ENCODE peak calls at places on chromosomes 6 and 20, in six cellular contexts. W is RWPE1; X is kidney glomerular epithelial cell; J is neural progenitor cell; B is activated CD4-positive, CD25-positive, alpha-beta regulatory T cell treated with anti-CD3 and anti-CD28 coated beads, Interleukin-2, amount 50 U/mL, for 16 hours; L is skeletal muscle cell. M is an unnamed sample.

GRCh38 chr20:63154395-63154794 is 61.5 kb downstream of the YTHDF1 start:
- DNase-seq in W (no peak), X (no peak), J (no peak), B (no peak), L (no peak), M (no peak)

GRCh38 chr20:14979472-14979986 is 642.1 kb upstream of the FLRT3 start:
- DNase-seq in W (no peak), X (no peak), J (no peak), B (no peak), L (no peak), M (no peak)

GRCh38 chr20:9119776-9120175 is 50.9 kb downstream of the PLCB4 start:
- DNase-seq in W (peak), X (no peak), J (no peak), B (no peak), L (no peak), M (no peak)

GRCh38 chr6:157974341-157974894 is 7.2 kb upstream of the SYNJ2 start:
- DNase-seq in W (no peak), X (no peak), J (no peak), B (no peak), L (no peak), M (no peak)

GRCh38 chr6:92827104-92827503 is 592.3 kb downstream of the EPHA7 start:
- DNase-seq in W (no peak), X (no peak), J (no peak), B (no peak), L (no peak), M (no peak)

GRCh38 chr6:75024796-75025195 is 181.1 kb downstream of the COL12A1 start:
- DNase-seq in W (no peak), X (no peak), J (no peak), B (no peak), L (no peak), M (no peak)

GRCh38 chr20:50121858-50122271 is 8.9 kb upstream of the UBE2V1 start:
- DNase-seq in W (peak), X (no peak), J (no peak), B (no peak), L (no peak), M (no peak)

GRCh38 chr20:59145926-59146800 is 17.5 kb upstream of the ZNF831 start:
- DNase-seq in W (no peak), X (no peak), J (no peak), B (peak), L (no peak), M (no peak)

GRCh38 chr6:5471044-5471443 is 209.7 kb downstream of the FARS2 start:
- DNase-seq in W (peak), X (peak), J (peak), B (peak), L (no peak), M (peak)

GRCh38 chr6:33633462-33634158 is 12.5 kb downstream of the ITPR3 start:
- DNase-seq in W (peak), X (no peak), J (peak), B (peak), L (no peak), M (peak)

GRCh38 chr6:96913621-96914020 is 10.9 kb upstream of the KLHL32 start:
- DNase-seq in W (no peak), X (no peak), J (no peak), B (no peak), L (no peak), M (no peak)

GRCh38 chr20:7387638-7388193 is 552.5 kb downstream of the HAO1 start:
- DNase-seq in W (no peak), X (no peak), J (no peak), B (no peak), L (no peak), M (no peak)

GRCh38 chr6:27592107-27592480 is 119.2 kb upstream of the ZNF184 start:
- DNase-seq in W (no peak), X (no peak), J (peak), B (no peak), L (no peak), M (no peak)

GRCh38 chr6:22108199-22108598 is 188.6 kb downstream of the PRL start:
- DNase-seq in W (no peak), X (no peak), J (no peak), B (no peak), L (no peak), M (no peak)

GRCh38 chr20:8132015-8132631 is at the start of gene PLCB1:
- DNase-seq in W (peak), X (peak), J (peak), B (peak), L (peak), M (peak)

GRCh38 chr6:164756142-164756541 is 553.3 kb downstream of the C6orf118 start:
- DNase-seq in W (no peak), X (no peak), J (peak), B (no peak), L (no peak), M (no peak)

GRCh38 chr20:2750343-2751251 is 49.8 kb downstream of the CPXM1 start:
- DNase-seq in W (peak), X (no peak), J (peak), B (no peak), L (no peak), M (peak)

GRCh38 chr6:140300331-140300730 is 925.9 kb upstream of the CITED2 start:
- DNase-seq in W (no peak), X (no peak), J (no peak), B (no peak), L (no peak), M (no peak)

GRCh38 chr6:26351544-26351953 is 13.4 kb upstream of the BTN3A2 start:
- DNase-seq in W (peak), X (peak), J (no peak), B (no peak), L (peak), M (no peak)

GRCh38 chr6:46888578-46888977 is 33.2 kb downstream of the ADGRF5 start:
- DNase-seq in W (peak), X (no peak), J (no peak), B (no peak), L (no peak), M (no peak)

GRCh38 chr20:62953839-62954703 is 1.6 kb downstream of the SLC17A9 start:
- DNase-seq in W (no peak), X (peak), J (peak), B (peak), L (peak), M (peak)

GRCh38 chr6:42118162-42119001 is 24.0 kb downstream of the C6orf132 start:
- DNase-seq in W (peak), X (no peak), J (no peak), B (no peak), L (no peak), M (no peak)

GRCh38 chr6:136052046-136052445 is 198.1 kb downstream of the MTFR2 start:
- DNase-seq in W (no peak), X (no peak), J (no peak), B (no peak), L (no peak), M (no peak)

GRCh38 chr6:15659181-15659580 is 3.6 kb downstream of the DTNBP1 start:
- DNase-seq in W (no peak), X (no peak), J (peak), B (no peak), L (no peak), M (no peak)

GRCh38 chr6:148835920-148836441 is 89.2 kb downstream of the UST start:
- DNase-seq in W (no peak), X (no peak), J (no peak), B (no peak), L (peak), M (no peak)

GRCh38 chr20:57203204-57203603 is 63.2 kb downstream of the BMP7 start:
- DNase-seq in W (no peak), X (no peak), J (no peak), B (no peak), L (no peak), M (no peak)

GRCh38 chr6:70037445-70037844 is 171.1 kb downstream of the COL19A1 start:
- DNase-seq in W (no peak), X (no peak), J (no peak), B (no peak), L (no peak), M (no peak)

GRCh38 chr20:37356387-37356786 is 10.4 kb downstream of the SRC start:
- DNase-seq in W (peak), X (no peak), J (no peak), B (no peak), L (no peak), M (peak)

GRCh38 chr20:36116813-36117441 is 37.6 kb upstream of the EPB41L1 start:
- DNase-seq in W (peak), X (peak), J (no peak), B (no peak), L (peak), M (no peak)

GRCh38 chr20:17806107-17806506 is 106.3 kb downstream of the BANF2 start:
- DNase-seq in W (no peak), X (no peak), J (no peak), B (no peak), L (no peak), M (no peak)

GRCh38 chr6:36559394-36559793 is 12.1 kb upstream of the STK38 start:
- DNase-seq in W (no peak), X (no peak), J (no peak), B (no peak), L (no peak), M (no peak)

GRCh38 chr6:128209771-128210170 is 308.9 kb upstream of the THEMIS start:
- DNase-seq in W (no peak), X (no peak), J (no peak), B (no peak), L (peak), M (no peak)

M was measured in Peyer's patch.